ENCODE peak calls at places on chromosomes 5 and 9, in eight cellular contexts. J is HepG2, M is A549, Z is HCT116, C is K562, R is H1, K is endothelial cell of umbilical vein, L is GM12878. B is an unnamed sample.

GRCh38 chr5:98458004-98458403 is 315.5 kb upstream of the RGMB start:
- DNase-seq in J (no peak), M (no peak), Z (no peak), C (no peak), R (no peak), K (no peak), L (no peak), B (no peak)

GRCh38 chr9:35000535-35001284 is 11.2 kb downstream of the DNAJB5 start:
- DNase-seq in J (no peak), M (peak), Z (no peak), C (peak), R (no peak), K (no peak), L (no peak), B (no peak)

GRCh38 chr9:90019596-90019995 is 414.8 kb downstream of the GADD45G start:
- DNase-seq in J (no peak), M (no peak), Z (no peak), C (no peak), R (no peak), K (no peak), L (no peak), B (no peak)

GRCh38 chr5:146103594-146103993 is 1.8 kb downstream of the PLAC8L1 start:
- DNase-seq in J (no peak), M (no peak), Z (no peak), C (no peak), R (no peak), K (no peak), L (no peak), B (peak)

GRCh38 chr5:173238312-173239232 is 3.6 kb upstream of the NKX2-5 start:
- DNase-seq in J (no peak), M (no peak), Z (no peak), C (no peak), R (no peak), K (no peak), L (no peak), B (no peak)

GRCh38 chr9:33155393-33155792 is 11.7 kb downstream of the B4GALT1 start:
- DNase-seq in J (no peak), M (no peak), Z (no peak), C (no peak), R (no peak), K (no peak), L (no peak), B (peak)

GRCh38 chr9:118609355-118610044 is 759.7 kb downstream of the BRINP1 start:
- DNase-seq in J (no peak), M (peak), Z (no peak), C (no peak), R (no peak), K (no peak), L (no peak), B (no peak)

GRCh38 chr5:158039911-158040347 is 181.0 kb upstream of the CLINT1 start:
- DNase-seq in J (no peak), M (no peak), Z (no peak), C (no peak), R (no peak), K (no peak), L (peak), B (no peak)

GRCh38 chr5:137997726-137998213 is 35.1 kb downstream of the FAM13B start:
- DNase-seq in J (peak), M (peak), Z (no peak), C (no peak), R (no peak), K (peak), L (peak), B (peak)

GRCh38 chr9:127742435-127743088 is 7.5 kb upstream of the TOR2A start:
- DNase-seq in J (no peak), M (peak), Z (no peak), C (peak), R (peak), K (no peak), L (no peak), B (peak)

GRCh38 chr9:134982311-134982710 is 64.6 kb upstream of the FCN1 start:
- DNase-seq in J (no peak), M (no peak), Z (no peak), C (no peak), R (no peak), K (no peak), L (no peak), B (no peak)

GRCh38 chr5:170534177-170534576 is 30.4 kb downstream of the KCNIP1 start:
- DNase-seq in J (no peak), M (no peak), Z (no peak), C (no peak), R (no peak), K (no peak), L (no peak), B (no peak)

GRCh38 chr9:23644906-23645305 is 181.1 kb downstream of the ELAVL2 start:
- DNase-seq in J (no peak), M (no peak), Z (no peak), C (no peak), R (no peak), K (no peak), L (no peak), B (no peak)

GRCh38 chr5:73419414-73420390 is 28.9 kb downstream of the FOXD1 start:
- DNase-seq in J (no peak), M (no peak), Z (no peak), C (no peak), R (no peak), K (no peak), L (no peak), B (no peak)

GRCh38 chr5:96614110-96614691 is 48.0 kb upstream of the CAST start:
- DNase-seq in J (peak), M (peak), Z (peak), C (peak), R (peak), K (peak), L (peak), B (peak)

DNA sequence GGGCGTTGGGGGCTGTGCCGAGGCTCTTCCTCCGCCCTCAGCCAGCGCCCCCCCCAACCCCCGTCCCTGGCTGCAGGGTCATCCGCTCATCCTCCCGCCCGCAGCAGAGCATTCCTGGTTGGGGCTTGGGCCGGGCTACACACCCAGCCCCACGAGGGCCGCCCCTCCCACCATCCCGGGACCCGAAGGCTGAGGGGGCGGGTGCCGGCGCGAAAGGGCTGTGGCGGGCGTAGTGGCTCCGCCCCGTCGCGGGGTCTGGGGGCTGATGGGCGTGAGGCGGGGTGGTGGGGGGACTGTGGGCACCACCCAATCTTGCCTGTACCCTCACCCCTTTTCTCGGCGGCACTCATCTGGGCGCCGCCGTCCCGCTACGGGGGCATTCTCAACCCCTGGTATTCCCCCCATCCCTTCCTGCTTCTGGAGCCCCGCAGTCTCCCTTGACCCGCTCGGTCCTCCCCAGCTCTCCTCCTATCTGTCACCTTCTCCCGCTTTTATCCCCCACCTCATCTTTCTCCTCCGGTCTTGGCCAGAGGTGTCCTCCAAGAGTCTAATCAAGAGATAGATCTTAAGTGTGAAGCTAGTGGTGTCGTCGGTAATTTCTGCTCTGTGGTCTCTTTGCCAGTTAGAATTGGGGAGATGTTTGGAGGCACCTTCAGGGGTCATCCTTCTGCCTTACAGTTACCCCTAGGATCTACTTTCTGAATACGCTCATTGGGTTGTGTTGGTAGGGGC is 1.6 kb downstream of the FER start:
- DNase-seq in J (no peak), M (peak), Z (no peak), C (peak), R (no peak), K (peak), L (no peak), B (peak)
- TF ChIP-seq MAX in J (no peak), M (no peak), Z (peak), C (peak), R (no peak), K (no peak), L (no peak), B (no peak)

DNA sequence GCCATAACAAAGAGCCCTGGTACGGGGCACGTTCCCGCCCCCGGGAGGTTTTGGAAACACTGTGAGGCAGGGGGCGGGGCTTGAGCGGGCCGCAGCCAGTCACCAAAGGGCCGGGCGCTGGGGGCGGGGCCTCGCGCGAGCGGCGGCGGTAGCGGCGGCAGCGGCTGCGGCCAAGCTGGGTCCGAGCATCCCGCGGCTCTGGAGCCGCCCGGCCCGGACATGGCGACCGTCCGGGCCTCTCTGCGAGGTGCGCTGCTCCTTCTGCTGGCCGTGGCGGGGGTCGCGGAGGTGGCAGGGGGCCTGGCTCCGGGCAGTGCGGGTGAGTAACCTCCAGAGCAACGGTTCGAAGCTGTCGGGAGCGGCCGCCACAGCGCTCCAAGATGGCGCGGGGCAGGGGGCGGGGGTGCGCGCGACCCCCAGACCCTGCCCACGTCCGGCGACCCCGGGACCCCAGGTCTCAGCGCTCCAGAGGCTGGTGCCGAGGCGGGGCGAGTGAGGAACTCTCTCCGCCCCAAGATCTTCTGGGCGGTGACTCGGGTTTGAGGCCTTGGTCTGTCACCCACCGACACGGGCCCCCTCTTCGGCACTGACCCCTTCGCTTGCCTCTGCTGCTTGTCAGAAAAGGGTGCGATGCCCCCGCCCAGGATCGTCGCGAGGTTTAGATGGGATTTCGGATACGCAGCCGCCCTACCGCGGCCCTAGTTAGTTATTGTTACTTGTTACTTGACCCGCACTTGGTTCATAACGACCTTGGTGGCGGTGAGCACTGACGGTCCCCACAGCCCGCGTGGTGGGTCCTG is at the start of gene RECK:
- DNase-seq in J (peak), M (peak), Z (peak), C (peak), R (peak), K (peak), L (no peak), B (peak)
- TF ChIP-seq POLR2A in J (peak), M (peak), Z (no peak), C (no peak), R (peak), K (peak), L (peak), B (peak)

DNA sequence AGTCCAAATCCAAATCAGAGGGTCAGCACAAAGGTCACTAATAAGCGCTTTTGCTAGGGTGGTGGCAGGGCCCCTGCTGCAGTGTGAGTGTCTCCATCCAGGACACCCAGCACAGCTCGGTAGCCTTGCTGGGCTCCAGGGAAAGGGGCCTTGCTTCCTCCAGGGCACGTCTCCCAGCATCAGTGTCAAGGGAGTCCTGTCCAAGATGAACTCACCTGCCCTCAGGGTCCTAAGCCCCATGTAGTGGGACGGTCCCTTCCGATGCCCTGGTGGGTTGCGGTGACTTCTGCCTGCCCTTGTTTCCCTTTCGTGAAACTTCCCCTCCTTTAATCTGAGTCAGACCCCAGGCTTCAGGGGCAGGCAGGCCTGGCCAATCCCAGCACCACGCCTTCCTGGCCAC is 101.7 kb downstream of the ZNF354C start:
- DNase-seq in J (no peak), M (no peak), Z (no peak), C (no peak), R (no peak), K (no peak), L (no peak), B (no peak)
- TF ChIP-seq MAX in J (no peak), M (no peak), Z (no peak), C (no peak), R (no peak), K (no peak), L (no peak), B (no peak)

GRCh38 chr5:6633469-6634326 is 458 bp downstream of the SRD5A1 start:
- DNase-seq in J (no peak), M (peak), Z (no peak), C (peak), R (no peak), K (no peak), L (no peak), B (peak)
- TF ChIP-seq POLR2A in J (peak), M (peak), Z (no peak), C (no peak), R (no peak), K (no peak), L (peak), B (peak)

GRCh38 chr9:99491408-99492259 is 269.6 kb downstream of the SEC61B start:
- DNase-seq in J (no peak), M (no peak), Z (no peak), C (no peak), R (no peak), K (no peak), L (peak), B (peak)
- TF ChIP-seq MAX in J (no peak), M (no peak), Z (no peak), C (no peak), R (no peak), K (no peak), L (no peak), B (no peak)

DNA sequence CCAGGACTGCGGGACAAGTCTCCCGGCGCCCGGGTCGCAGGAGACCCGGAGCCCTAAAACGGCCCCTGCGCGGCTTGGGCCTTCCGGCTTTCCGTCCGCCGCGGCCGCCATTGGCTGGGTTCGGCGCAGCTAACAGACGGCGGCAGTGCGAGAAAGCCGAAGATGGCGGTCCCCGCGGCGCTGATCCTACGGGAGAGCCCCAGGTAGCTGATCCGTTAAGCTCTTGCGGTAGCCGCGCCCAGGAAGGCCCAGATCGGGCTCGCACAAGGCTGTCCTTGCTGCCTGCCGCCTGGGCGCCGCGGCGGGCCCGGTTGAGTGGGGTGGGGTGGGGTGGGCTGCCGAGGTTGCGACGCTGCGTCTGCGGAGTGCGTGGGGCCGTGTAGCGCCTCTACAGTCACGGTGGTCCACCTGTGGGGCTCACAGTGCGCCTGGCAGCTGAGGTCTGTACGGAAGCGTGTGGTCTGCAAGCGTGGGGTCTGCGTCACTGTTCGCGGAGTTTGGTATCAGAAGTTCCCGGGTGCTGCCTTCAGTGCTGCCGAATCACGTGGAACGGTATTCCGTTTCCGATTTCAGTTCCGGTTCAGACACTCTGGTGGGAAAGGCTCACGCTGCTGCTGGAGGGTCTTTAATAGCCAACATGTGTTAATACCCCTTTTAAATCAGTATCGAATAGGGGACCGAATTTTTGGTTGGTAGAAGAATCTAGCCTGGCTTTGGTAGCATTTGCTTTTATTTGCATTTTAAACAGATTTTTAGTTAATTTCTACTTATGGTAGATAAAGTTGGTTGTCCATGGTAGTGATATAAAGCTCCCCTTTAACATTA is at the start of gene COMMD10:
- DNase-seq in J (peak), M (peak), Z (peak), C (peak), R (peak), K (peak), L (peak), B (peak)
- TF ChIP-seq POLR2A in J (peak), M (peak), Z (peak), C (peak), R (peak), K (peak), L (peak), B (peak)

GRCh38 chr9:63816742-63817621 is 1468.0 kb downstream of the FOXD4L5 start:
- DNase-seq in J (peak), M (peak), Z (no peak), C (peak), R (peak), K (peak), L (peak), B (peak)

GRCh38 chr9:63817622-63818518 is 1467.1 kb downstream of the FOXD4L5 start:
- DNase-seq in J (peak), M (no peak), Z (no peak), C (peak), R (no peak), K (peak), L (peak), B (peak)
- TF ChIP-seq MAX in J (no peak), M (no peak), Z (no peak), C (no peak), R (no peak), K (no peak), L (no peak), B (no peak)